ENCODE peak calls at places on chromosomes 3 and 15, in five cellular contexts. One of them, this sample, is unnamed. For H3K4me1 and H3K36me3, the result is how much of the 10 kb centered on the place peaks cover.

GRCh38 chr15:39077998-39078397 is 502.9 kb upstream of the THBS1 start:
- DNase-seq in stomach: no peak
- DNase-seq in heart left ventricle: no peak
- DNase-seq in fibroblast of lung: no peak
- DNase-seq in psoas muscle: no peak
- DNase-seq in this sample: no peak

GRCh38 chr3:12350151-12350813 is 61.4 kb downstream of the PPARG start:
- DNase-seq in heart left ventricle: no peak
- DNase-seq in fibroblast of lung: peak
- DNase-seq in psoas muscle: no peak
- DNase-seq in stomach: peak
- DNase-seq in this sample: no peak

GRCh38 chr15:60573936-60574335 is 95.0 kb upstream of the ICE2 start:
- DNase-seq in psoas muscle: no peak
- DNase-seq in heart left ventricle: no peak
- DNase-seq in stomach: no peak
- DNase-seq in fibroblast of lung: no peak
- DNase-seq in this sample: no peak

GRCh38 chr3:127259882-127260281 is 28.0 kb downstream of the PRR20G start:
- DNase-seq in psoas muscle: no peak
- DNase-seq in fibroblast of lung: no peak
- DNase-seq in heart left ventricle: no peak
- DNase-seq in stomach: no peak
- DNase-seq in this sample: no peak

GRCh38 chr3:52396907-52397591 is 47.9 kb downstream of the SEMA3G start:
- DNase-seq in stomach: no peak
- DNase-seq in heart left ventricle: peak
- DNase-seq in fibroblast of lung: no peak
- DNase-seq in psoas muscle: peak
- DNase-seq in this sample: no peak

GRCh38 chr15:43912208-43912607 is 85.4 kb downstream of the WDR76 start:
- DNase-seq in stomach: no peak
- DNase-seq in fibroblast of lung: no peak
- DNase-seq in heart left ventricle: no peak
- DNase-seq in psoas muscle: no peak
- DNase-seq in this sample: no peak

GRCh38 chr3:98512576-98512975 is 10.1 kb downstream of the CLDND1 start:
- DNase-seq in psoas muscle: no peak
- DNase-seq in stomach: no peak
- DNase-seq in heart left ventricle: no peak
- DNase-seq in fibroblast of lung: no peak
- DNase-seq in this sample: no peak

GRCh38 chr3:72482589-72483249 is 365.5 kb downstream of the SHQ1 start:
- DNase-seq in psoas muscle: peak
- DNase-seq in stomach: peak
- DNase-seq in fibroblast of lung: peak
- DNase-seq in heart left ventricle: peak
- DNase-seq in this sample: peak

GRCh38 chr3:141929341-141929995 is 53.0 kb downstream of the ATP1B3 start:
- DNase-seq in heart left ventricle: no peak
- DNase-seq in stomach: no peak
- DNase-seq in fibroblast of lung: no peak
- DNase-seq in psoas muscle: no peak
- DNase-seq in this sample: no peak

GRCh38 chr3:155248531-155249187 is 44.8 kb downstream of the STRIT1 start:
- DNase-seq in stomach: no peak
- DNase-seq in fibroblast of lung: no peak
- DNase-seq in heart left ventricle: no peak
- DNase-seq in psoas muscle: no peak
- DNase-seq in this sample: no peak

GRCh38 chr15:86915811-86916331 is 836.2 kb downstream of the AGBL1 start:
- DNase-seq in stomach: no peak
- DNase-seq in heart left ventricle: peak
- DNase-seq in psoas muscle: no peak
- DNase-seq in fibroblast of lung: peak
- DNase-seq in this sample: no peak

GRCh38 chr3:196218155-196218712 is 1.9 kb downstream of the SLC51A start:
- DNase-seq in fibroblast of lung: no peak
- DNase-seq in heart left ventricle: no peak
- DNase-seq in psoas muscle: no peak
- DNase-seq in stomach: no peak
- DNase-seq in this sample: no peak

GRCh38 chr15:47384316-47384715 is 333.0 kb upstream of the SEMA6D start:
- DNase-seq in heart left ventricle: peak
- DNase-seq in fibroblast of lung: peak
- DNase-seq in psoas muscle: peak
- DNase-seq in stomach: no peak
- DNase-seq in this sample: no peak

GRCh38 chr3:75015280-75015679 is 400.8 kb upstream of the CNTN3 start:
- DNase-seq in stomach: no peak
- DNase-seq in psoas muscle: no peak
- DNase-seq in heart left ventricle: no peak
- DNase-seq in fibroblast of lung: no peak
- DNase-seq in this sample: no peak

GRCh38 chr15:77870195-77871065 is 207.1 kb downstream of the TBC1D2B start:
- DNase-seq in stomach: peak
- DNase-seq in heart left ventricle: peak
- DNase-seq in psoas muscle: peak
- DNase-seq in fibroblast of lung: peak
- DNase-seq in this sample: peak

GRCh38 chr3:141312359-141313090 is 55.8 kb upstream of the ZBTB38 start:
- DNase-seq in heart left ventricle: no peak
- DNase-seq in psoas muscle: no peak
- DNase-seq in stomach: no peak
- DNase-seq in fibroblast of lung: no peak
- DNase-seq in this sample: no peak

GRCh38 chr3:73867524-73867923 is 242.8 kb upstream of the PDZRN3 start:
- DNase-seq in heart left ventricle: no peak
- DNase-seq in psoas muscle: no peak
- DNase-seq in fibroblast of lung: no peak
- DNase-seq in stomach: no peak
- DNase-seq in this sample: no peak

GRCh38 chr3:73874596-73874995 is 249.9 kb upstream of the PDZRN3 start:
- DNase-seq in fibroblast of lung: no peak
- DNase-seq in stomach: no peak
- DNase-seq in heart left ventricle: no peak
- DNase-seq in psoas muscle: no peak
- DNase-seq in this sample: no peak

GRCh38 chr3:73863546-73864079 is 238.9 kb upstream of the PDZRN3 start:
- DNase-seq in psoas muscle: no peak
- DNase-seq in heart left ventricle: no peak
- DNase-seq in fibroblast of lung: no peak
- DNase-seq in stomach: no peak
- DNase-seq in this sample: no peak

DNA sequence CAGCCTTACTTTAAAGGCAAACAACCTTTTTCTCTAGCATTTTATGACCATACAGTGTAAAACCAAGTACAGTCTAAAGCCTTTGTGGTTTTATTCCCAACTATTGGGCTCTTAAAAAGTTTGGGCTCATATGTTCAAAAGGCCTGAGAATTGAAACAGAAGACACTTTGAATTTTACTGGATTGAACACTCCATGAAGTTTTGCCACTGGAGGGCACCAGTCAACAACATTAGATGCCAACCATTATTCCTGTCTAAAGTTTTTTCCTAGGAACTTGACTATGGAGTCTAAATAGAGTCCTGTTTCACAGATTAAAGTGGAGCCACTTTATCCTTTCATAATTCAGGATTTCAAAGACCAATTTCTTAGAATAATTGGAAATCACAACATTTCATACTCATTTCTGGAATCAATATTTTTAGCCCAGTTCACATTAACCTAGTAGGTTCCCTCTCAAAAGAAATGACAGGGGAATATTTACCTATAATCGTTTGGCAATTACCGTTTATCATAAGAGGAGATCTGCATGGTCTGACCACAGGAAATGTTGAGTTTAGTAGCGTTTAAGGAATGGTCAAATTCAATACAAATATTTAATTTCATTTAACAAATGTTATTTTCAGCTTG is 244.1 kb upstream of the PDZRN3 start:
- DNase-seq in fibroblast of lung: peak
- DNase-seq in stomach: peak
- DNase-seq in psoas muscle: no peak
- DNase-seq in heart left ventricle: no peak
- DNase-seq in this sample: no peak
- TF ChIP-seq CTCF in fibroblast of lung: peak
- TF ChIP-seq CTCF in stomach: no peak
- TF ChIP-seq CTCF in psoas muscle: peak
- TF ChIP-seq CTCF in heart left ventricle: peak
- TF ChIP-seq CTCF in this sample: peak

GRCh38 chr3:13566769-13567310 is 17.9 kb downstream of the FBLN2 start:
- DNase-seq in fibroblast of lung: no peak
- DNase-seq in heart left ventricle: no peak
- DNase-seq in stomach: no peak
- DNase-seq in psoas muscle: no peak
- DNase-seq in this sample: no peak

GRCh38 chr3:13569201-13569600 is 20.3 kb downstream of the FBLN2 start:
- DNase-seq in stomach: no peak
- DNase-seq in fibroblast of lung: no peak
- DNase-seq in psoas muscle: peak
- DNase-seq in heart left ventricle: no peak
- DNase-seq in this sample: no peak

GRCh38 chr3:13568515-13568995 is 19.6 kb downstream of the FBLN2 start:
- DNase-seq in heart left ventricle: no peak
- DNase-seq in psoas muscle: peak
- DNase-seq in fibroblast of lung: no peak
- DNase-seq in stomach: no peak
- DNase-seq in this sample: no peak

GRCh38 chr3:13566462-13566748 is 17.5 kb downstream of the FBLN2 start:
- DNase-seq in stomach: no peak
- DNase-seq in heart left ventricle: no peak
- DNase-seq in fibroblast of lung: no peak
- DNase-seq in psoas muscle: no peak
- DNase-seq in this sample: no peak

DNA sequence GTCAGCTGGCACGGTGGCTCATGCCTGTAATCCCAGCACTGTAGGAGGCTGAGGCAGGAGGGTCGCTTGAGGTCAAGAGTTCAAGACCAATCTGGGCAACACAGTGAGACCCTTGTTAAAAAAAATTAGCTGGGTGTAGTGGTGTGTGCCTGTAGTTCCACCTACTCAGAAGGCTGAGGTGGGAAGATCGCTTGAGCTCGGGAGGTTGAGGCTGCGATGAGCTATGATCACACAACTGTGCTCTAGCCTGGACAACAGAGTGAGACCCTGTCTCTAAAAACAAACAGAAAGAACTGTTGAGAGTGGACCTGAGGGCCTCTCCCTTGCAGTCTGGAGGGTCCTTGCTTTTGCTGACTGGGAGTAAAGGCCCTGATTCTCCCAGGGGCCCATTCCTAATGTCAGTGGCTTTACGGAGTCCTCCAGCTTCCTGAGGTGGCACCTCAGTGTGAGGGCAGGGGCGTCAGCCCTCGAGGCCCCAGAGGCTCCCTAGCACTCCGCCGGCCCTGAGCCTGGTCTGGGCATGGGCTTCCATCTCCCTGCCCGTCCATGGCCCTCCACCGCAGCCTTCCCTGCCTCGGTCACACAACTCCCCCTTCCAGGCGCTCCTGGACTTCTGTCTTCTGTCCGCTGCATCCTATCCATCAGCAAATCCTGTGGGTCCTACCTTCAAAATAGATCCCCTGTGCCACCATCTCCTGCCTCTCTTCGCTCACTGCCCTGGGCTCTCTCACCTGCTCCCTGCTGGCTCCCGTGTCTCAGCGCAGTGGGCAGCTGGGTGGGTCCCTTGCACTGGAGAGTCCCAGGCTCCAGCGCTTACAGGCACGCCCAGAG is 19.0 kb downstream of the FBLN2 start:
- DNase-seq in stomach: no peak
- DNase-seq in heart left ventricle: no peak
- DNase-seq in psoas muscle: peak
- DNase-seq in fibroblast of lung: no peak
- DNase-seq in this sample: no peak
- H3K4me1 ChIP-seq in stomach: under half
- H3K4me1 ChIP-seq in heart left ventricle: under half
- H3K4me1 ChIP-seq in psoas muscle: under half
- H3K4me1 ChIP-seq in fibroblast of lung: under half
- H3K4me1 ChIP-seq in this sample: under half

DNA sequence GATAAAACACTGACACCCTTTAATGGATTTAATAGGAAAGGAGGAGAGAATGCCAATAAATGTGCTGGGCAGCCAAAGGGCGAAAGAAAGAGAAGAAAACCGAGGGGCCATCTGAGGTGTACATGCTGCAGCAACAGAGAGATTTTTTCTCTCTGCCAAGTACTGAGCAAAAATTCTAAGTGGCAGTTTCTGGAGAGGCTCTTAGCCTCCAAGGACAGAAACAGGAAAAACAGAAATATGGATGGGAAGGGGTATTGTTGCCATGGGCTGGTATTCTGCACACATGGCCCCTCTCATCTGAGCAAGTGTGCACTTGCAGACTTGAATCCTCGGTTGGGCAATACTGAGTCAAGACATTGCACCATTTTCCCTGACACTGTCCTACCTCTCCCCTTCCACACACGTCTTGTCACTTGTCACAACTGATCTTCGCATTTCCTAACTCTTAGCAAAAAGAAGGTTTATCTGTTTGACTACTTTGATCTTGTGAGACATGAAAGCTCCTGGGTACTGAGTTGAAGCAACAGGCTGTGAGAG is 73.9 kb downstream of the PRICKLE2 start:
- DNase-seq in stomach: no peak
- DNase-seq in psoas muscle: no peak
- DNase-seq in heart left ventricle: no peak
- DNase-seq in fibroblast of lung: peak
- DNase-seq in this sample: no peak
- H3K36me3 ChIP-seq in stomach: under half
- H3K36me3 ChIP-seq in psoas muscle: under half
- H3K36me3 ChIP-seq in heart left ventricle: under half
- H3K36me3 ChIP-seq in fibroblast of lung: under half
- H3K36me3 ChIP-seq in this sample: under half

GRCh38 chr3:109363634-109364033 is 26.3 kb upstream of the DPPA4 start:
- DNase-seq in psoas muscle: no peak
- DNase-seq in heart left ventricle: no peak
- DNase-seq in fibroblast of lung: no peak
- DNase-seq in stomach: no peak
- DNase-seq in this sample: no peak

GRCh38 chr3:109372639-109373038 is 35.3 kb upstream of the DPPA4 start:
- DNase-seq in psoas muscle: no peak
- DNase-seq in fibroblast of lung: no peak
- DNase-seq in stomach: no peak
- DNase-seq in heart left ventricle: no peak
- DNase-seq in this sample: no peak

GRCh38 chr3:109364088-109364487 is 26.7 kb upstream of the DPPA4 start:
- DNase-seq in fibroblast of lung: no peak
- DNase-seq in stomach: no peak
- DNase-seq in psoas muscle: no peak
- DNase-seq in heart left ventricle: no peak
- DNase-seq in this sample: no peak

GRCh38 chr3:109373933-109374332 is 36.6 kb upstream of the DPPA4 start:
- DNase-seq in psoas muscle: no peak
- DNase-seq in fibroblast of lung: no peak
- DNase-seq in stomach: no peak
- DNase-seq in heart left ventricle: no peak
- DNase-seq in this sample: no peak

DNA sequence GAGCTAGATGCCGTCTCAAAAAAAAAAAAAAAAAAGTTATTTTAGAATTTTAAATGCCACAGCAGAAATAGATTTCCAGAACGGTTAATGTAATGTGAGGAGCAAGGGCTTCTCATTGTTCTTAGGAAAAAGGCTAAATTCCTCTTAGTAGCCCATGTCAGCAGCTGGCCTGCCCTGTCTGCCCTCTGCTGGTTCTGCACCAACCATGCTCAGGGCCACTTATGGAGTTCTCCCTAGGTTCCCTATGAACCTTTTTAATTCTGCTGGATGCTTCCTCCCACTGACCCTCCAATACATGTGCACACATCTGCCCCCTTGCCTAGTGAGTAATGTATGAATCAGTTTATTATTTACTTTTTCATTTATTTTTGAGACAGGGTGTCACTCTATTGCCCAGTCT is 32.2 kb upstream of the DPPA4 start:
- DNase-seq in psoas muscle: no peak
- DNase-seq in stomach: no peak
- DNase-seq in fibroblast of lung: no peak
- DNase-seq in heart left ventricle: no peak
- DNase-seq in this sample: no peak
- TF ChIP-seq CTCF in psoas muscle: no peak
- TF ChIP-seq CTCF in stomach: no peak
- TF ChIP-seq CTCF in fibroblast of lung: peak
- TF ChIP-seq CTCF in heart left ventricle: no peak
- TF ChIP-seq CTCF in this sample: no peak